ENCODE peak calls at places on chromosomes 5 and 9, in seven cellular contexts. One of them, this sample, is unnamed.

GRCh38 chr9:133167769-133168168 is 4.1 kb upstream of the GBGT1 start:
- DNase-seq in activated naive CD8-positive, alpha-beta T cell treated with anti-CD3 and anti-CD28 coated beads for 36 hours: no peak
- DNase-seq in iPS-NIHi11: no peak
- DNase-seq in substantia nigra: no peak
- DNase-seq in GM03348: no peak
- DNase-seq in activated T-helper 1 cell treated with anti-CD3 and anti-CD28 coated beads, Interleukin-12 subunit alpha, Interleukin-12 subunit beta, Interleukin-2, Interleukin-4 antibody, amounts not matched to agents 30 ng/mL and 10 ng/mL and 1 ng/mL, durations not matched to agents 14 hours and 24 hours and 36 hours: no peak
- DNase-seq in C1 segment of cervical spinal cord: no peak
- DNase-seq in this sample: no peak

GRCh38 chr5:131430794-131431193 is 166.9 kb downstream of the CDC42SE2 start:
- DNase-seq in GM03348: peak
- DNase-seq in activated naive CD8-positive, alpha-beta T cell treated with anti-CD3 and anti-CD28 coated beads for 36 hours: no peak
- DNase-seq in iPS-NIHi11: no peak
- DNase-seq in activated T-helper 1 cell treated with anti-CD3 and anti-CD28 coated beads, Interleukin-12 subunit alpha, Interleukin-12 subunit beta, Interleukin-2, Interleukin-4 antibody, amounts not matched to agents 30 ng/mL and 10 ng/mL and 1 ng/mL, durations not matched to agents 14 hours and 24 hours and 36 hours: no peak
- DNase-seq in C1 segment of cervical spinal cord: no peak
- DNase-seq in substantia nigra: no peak
- DNase-seq in this sample: no peak

GRCh38 chr5:154771383-154771901 is 16.3 kb downstream of the LARP1 start:
- DNase-seq in activated T-helper 1 cell treated with anti-CD3 and anti-CD28 coated beads, Interleukin-12 subunit alpha, Interleukin-12 subunit beta, Interleukin-2, Interleukin-4 antibody, amounts not matched to agents 30 ng/mL and 10 ng/mL and 1 ng/mL, durations not matched to agents 14 hours and 24 hours and 36 hours: no peak
- DNase-seq in iPS-NIHi11: no peak
- DNase-seq in activated naive CD8-positive, alpha-beta T cell treated with anti-CD3 and anti-CD28 coated beads for 36 hours: no peak
- DNase-seq in C1 segment of cervical spinal cord: no peak
- DNase-seq in GM03348: peak
- DNase-seq in substantia nigra: no peak
- DNase-seq in this sample: no peak

GRCh38 chr9:124652203-124652992 is 118.7 kb downstream of the NR6A1 start:
- DNase-seq in iPS-NIHi11: no peak
- DNase-seq in C1 segment of cervical spinal cord: no peak
- DNase-seq in substantia nigra: no peak
- DNase-seq in activated naive CD8-positive, alpha-beta T cell treated with anti-CD3 and anti-CD28 coated beads for 36 hours: no peak
- DNase-seq in GM03348: peak
- DNase-seq in activated T-helper 1 cell treated with anti-CD3 and anti-CD28 coated beads, Interleukin-12 subunit alpha, Interleukin-12 subunit beta, Interleukin-2, Interleukin-4 antibody, amounts not matched to agents 30 ng/mL and 10 ng/mL and 1 ng/mL, durations not matched to agents 14 hours and 24 hours and 36 hours: no peak
- DNase-seq in this sample: no peak

GRCh38 chr5:127229185-127229889 is 61.3 kb upstream of the MEGF10 start:
- DNase-seq in activated T-helper 1 cell treated with anti-CD3 and anti-CD28 coated beads, Interleukin-12 subunit alpha, Interleukin-12 subunit beta, Interleukin-2, Interleukin-4 antibody, amounts not matched to agents 30 ng/mL and 10 ng/mL and 1 ng/mL, durations not matched to agents 14 hours and 24 hours and 36 hours: peak
- DNase-seq in substantia nigra: peak
- DNase-seq in iPS-NIHi11: peak
- DNase-seq in C1 segment of cervical spinal cord: peak
- DNase-seq in activated naive CD8-positive, alpha-beta T cell treated with anti-CD3 and anti-CD28 coated beads for 36 hours: peak
- DNase-seq in GM03348: peak
- DNase-seq in this sample: peak

GRCh38 chr9:135300346-135301141 is 179.0 kb upstream of the PPP1R26 start:
- DNase-seq in C1 segment of cervical spinal cord: no peak
- DNase-seq in activated naive CD8-positive, alpha-beta T cell treated with anti-CD3 and anti-CD28 coated beads for 36 hours: no peak
- DNase-seq in activated T-helper 1 cell treated with anti-CD3 and anti-CD28 coated beads, Interleukin-12 subunit alpha, Interleukin-12 subunit beta, Interleukin-2, Interleukin-4 antibody, amounts not matched to agents 30 ng/mL and 10 ng/mL and 1 ng/mL, durations not matched to agents 14 hours and 24 hours and 36 hours: no peak
- DNase-seq in substantia nigra: no peak
- DNase-seq in GM03348: peak
- DNase-seq in iPS-NIHi11: no peak
- DNase-seq in this sample: no peak

GRCh38 chr9:15142903-15143534 is 164.0 kb downstream of the TTC39B start:
- DNase-seq in C1 segment of cervical spinal cord: no peak
- DNase-seq in substantia nigra: no peak
- DNase-seq in activated naive CD8-positive, alpha-beta T cell treated with anti-CD3 and anti-CD28 coated beads for 36 hours: no peak
- DNase-seq in activated T-helper 1 cell treated with anti-CD3 and anti-CD28 coated beads, Interleukin-12 subunit alpha, Interleukin-12 subunit beta, Interleukin-2, Interleukin-4 antibody, amounts not matched to agents 30 ng/mL and 10 ng/mL and 1 ng/mL, durations not matched to agents 14 hours and 24 hours and 36 hours: peak
- DNase-seq in GM03348: peak
- DNase-seq in iPS-NIHi11: peak
- DNase-seq in this sample: no peak

GRCh38 chr5:125704888-125705287 is 718.3 kb upstream of the GRAMD2B start:
- DNase-seq in C1 segment of cervical spinal cord: no peak
- DNase-seq in GM03348: no peak
- DNase-seq in activated T-helper 1 cell treated with anti-CD3 and anti-CD28 coated beads, Interleukin-12 subunit alpha, Interleukin-12 subunit beta, Interleukin-2, Interleukin-4 antibody, amounts not matched to agents 30 ng/mL and 10 ng/mL and 1 ng/mL, durations not matched to agents 14 hours and 24 hours and 36 hours: no peak
- DNase-seq in activated naive CD8-positive, alpha-beta T cell treated with anti-CD3 and anti-CD28 coated beads for 36 hours: no peak
- DNase-seq in iPS-NIHi11: no peak
- DNase-seq in substantia nigra: no peak
- DNase-seq in this sample: no peak